ENCODE peak calls at places on chromosome 17, in eight cellular contexts. T is PC-9; R is GM13976; D is frontal cortex; Q is stimulated activated CD8-positive, alpha-beta memory T cell treated with anti-CD3 and anti-CD28 coated beads, Interleukin-4, amount 100 ng/mL, for 1 hour; P is heart left ventricle; H is NCI-H774; V is fibroblast of gingiva. E is an unnamed sample.

GRCh38 chr17:67421869-67422273 is 44.8 kb downstream of the PITPNC1 start:
- DNase-seq in R (peak), T (peak), P (no peak), V (peak), H (no peak), Q (peak), D (no peak), E (peak)

GRCh38 chr17:48510761-48511604 is 19.8 kb downstream of the HOXB1 start:
- DNase-seq in P (no peak), Q (no peak), V (peak), T (no peak), H (no peak), D (no peak), R (peak), E (no peak)

GRCh38 chr17:48586355-48586924 is 3.6 kb downstream of the HOXB3 start:
- DNase-seq in R (peak), V (no peak), H (peak), T (no peak), P (no peak), D (no peak), Q (no peak), E (no peak)

GRCh38 chr17:50707296-50708049 is at the start of gene ANKRD40:
- DNase-seq in T (peak), P (peak), H (peak), D (peak), R (peak), V (peak), Q (peak), E (no peak)

GRCh38 chr17:29593546-29594440 is 861 bp downstream of the ANKRD13B start:
- DNase-seq in H (no peak), P (peak), R (no peak), D (no peak), T (peak), Q (no peak), V (no peak), E (no peak)

GRCh38 chr17:29135464-29135863 is 44.7 kb downstream of the MYO18A start:
- DNase-seq in Q (no peak), D (no peak), H (no peak), V (no peak), P (no peak), R (no peak), T (no peak), E (no peak)

GRCh38 chr17:6463616-6464445 is 19.6 kb downstream of the PIMREG start:
- DNase-seq in H (no peak), V (no peak), R (no peak), T (no peak), D (no peak), P (no peak), Q (no peak), E (no peak)

GRCh38 chr17:8988263-8988662 is 22.8 kb upstream of the PIK3R5 start:
- DNase-seq in P (no peak), R (no peak), Q (no peak), V (no peak), T (no peak), H (no peak), D (no peak), E (no peak)

GRCh38 chr17:81033535-81034167 is 1.3 kb upstream of the BAIAP2 start:
- DNase-seq in Q (no peak), D (no peak), T (no peak), V (no peak), P (peak), R (no peak), H (no peak), E (no peak)

GRCh38 chr17:40936437-40936971 is 942 bp downstream of the KRT23 start:
- DNase-seq in T (no peak), H (no peak), Q (no peak), P (no peak), V (no peak), R (no peak), D (no peak), E (no peak)

GRCh38 chr17:56222255-56222654 is 69.0 kb downstream of the ANKFN1 start:
- DNase-seq in T (no peak), H (no peak), P (no peak), D (no peak), R (no peak), V (no peak), Q (no peak), E (no peak)

GRCh38 chr17:68381076-68381900 is 76.0 kb downstream of the WIPI1 start:
- DNase-seq in H (no peak), D (no peak), P (no peak), T (peak), R (no peak), V (peak), Q (no peak), E (peak)

GRCh38 chr17:21201874-21202273 is 12.1 kb downstream of the TMEM11 start:
- DNase-seq in R (no peak), H (no peak), P (no peak), V (no peak), Q (no peak), T (no peak), D (no peak), E (no peak)

GRCh38 chr17:6139447-6139832 is 69.3 kb downstream of the WSCD1 start:
- DNase-seq in V (no peak), T (no peak), P (no peak), R (no peak), H (no peak), Q (no peak), D (no peak), E (no peak)

GRCh38 chr17:79487149-79487548 is 123.7 kb downstream of the RBFOX3 start:
- DNase-seq in D (no peak), V (no peak), Q (no peak), R (no peak), P (no peak), T (no peak), H (no peak), E (no peak)

GRCh38 chr17:49760909-49761558 is 2.9 kb downstream of the FAM117A start:
- DNase-seq in H (no peak), Q (no peak), P (no peak), R (no peak), T (no peak), V (no peak), D (no peak), E (no peak)

GRCh38 chr17:73719588-73720071 is 75.4 kb upstream of the SDK2 start:
- DNase-seq in T (no peak), D (peak), P (peak), Q (no peak), H (peak), V (no peak), R (no peak), E (no peak)

GRCh38 chr17:63966646-63967265 is 6.0 kb downstream of the SCN4A start:
- DNase-seq in P (no peak), H (no peak), D (no peak), T (no peak), Q (no peak), V (no peak), R (no peak), E (no peak)

GRCh38 chr17:81741049-81741593 is 29.0 kb downstream of the SLC25A10 start:
- DNase-seq in P (no peak), V (no peak), R (no peak), H (no peak), Q (no peak), T (no peak), D (no peak), E (no peak)

GRCh38 chr17:13589658-13590057 is 12.1 kb downstream of the HS3ST3A1 start:
- DNase-seq in V (no peak), T (no peak), R (no peak), H (no peak), Q (no peak), D (no peak), P (no peak), E (no peak)

GRCh38 chr17:63826468-63827001 is 696 bp upstream of the PSMC5 start:
- DNase-seq in R (no peak), T (peak), V (peak), D (no peak), H (no peak), Q (no peak), P (no peak), E (no peak)

GRCh38 chr17:66889480-66890230 is 54.7 kb downstream of the CACNG5 start:
- DNase-seq in D (no peak), H (no peak), T (no peak), Q (no peak), P (no peak), V (no peak), R (no peak), E (no peak)

GRCh38 chr17:74815671-74816370 is 39.7 kb upstream of the NAT9 start:
- DNase-seq in D (no peak), Q (no peak), P (no peak), V (no peak), T (no peak), R (no peak), H (no peak), E (no peak)

E was measured in epithelial cell of proximal tubule.